ENCODE peak calls at places on chromosomes 12 and 14, in nine cellular contexts. A is cardiac muscle cell, W is D341Med, E is iPS-NIHi11, B is AG10803, P is stromal cell of bone marrow, Q is BJ, H is mucosa of descending colon, J is HEK293T. I is an unnamed sample.

GRCh38 chr12:53181935-53182334 is 1.2 kb upstream of the CSAD start:
- DNase-seq in E (no peak), Q (no peak), H (no peak), P (no peak), B (no peak), W (no peak), A (no peak), J (no peak), I (no peak)

GRCh38 chr14:22388669-22389625 is 200.1 kb downstream of the DAD1 start:
- DNase-seq in E (no peak), B (peak; percentile 49), A (no peak), J (no peak), Q (no peak), H (no peak), P (peak; percentile 73), W (no peak), I (no peak)

GRCh38 chr12:65490193-65490592 is 211.7 kb downstream of the MSRB3 start:
- DNase-seq in Q (no peak), J (no peak), P (no peak), B (peak; percentile 59), H (no peak), W (no peak), E (no peak), A (no peak), I (no peak)

GRCh38 chr14:32311294-32312009 is 17.6 kb upstream of the AKAP6 start:
- DNase-seq in E (no peak), H (no peak), B (peak; percentile 38), W (no peak), J (no peak), Q (no peak), A (no peak), P (no peak), I (no peak)

GRCh38 chr12:132427999-132428871 is 61.7 kb upstream of the FBRSL1 start:
- DNase-seq in E (no peak), W (peak; percentile 88), A (no peak), P (no peak), J (no peak), H (no peak), B (no peak), Q (no peak), I (no peak)

GRCh38 chr14:36518031-36518585 is 1.9 kb downstream of the NKX2-1 start:
- DNase-seq in W (peak; percentile 38), Q (no peak), A (no peak), E (no peak), H (no peak), J (no peak), B (no peak), P (no peak), I (no peak)

GRCh38 chr12:107948675-107949074 is 174.2 kb downstream of the ASCL4 start:
- DNase-seq in H (no peak), E (no peak), W (no peak), J (no peak), B (no peak), A (no peak), Q (no peak), P (no peak), I (no peak)

GRCh38 chr14:32039401-32039800 is 37.7 kb upstream of the ARHGAP5 start:
- DNase-seq in B (no peak), H (no peak), A (no peak), Q (no peak), W (no peak), E (no peak), J (no peak), P (no peak), I (no peak)

GRCh38 chr14:21087294-21088091 is 11.0 kb downstream of the ZNF219 start:
- DNase-seq in A (no peak), W (no peak), H (no peak), P (peak; percentile 87), E (peak; percentile 45), Q (peak; percentile 76), J (no peak), B (peak; percentile 94), I (no peak)

GRCh38 chr14:79294506-79294905 is 916.8 kb downstream of the DIO2 start:
- DNase-seq in B (no peak), J (no peak), Q (no peak), W (no peak), P (peak; percentile 17), E (no peak), A (no peak), H (no peak), I (no peak)

GRCh38 chr12:25130741-25131188 is 64.2 kb downstream of the DNAI7 start:
- DNase-seq in A (peak; percentile 50), W (no peak), E (peak; percentile 29), H (no peak), P (peak; percentile 38), J (peak; percentile 12), B (peak; percentile 57), Q (peak; percentile 4), I (no peak)

GRCh38 chr14:50335989-50336391 is 23.9 kb downstream of the DMAC2L start:
- DNase-seq in Q (no peak), B (peak; percentile 59), J (no peak), H (no peak), P (no peak), A (no peak), E (peak; percentile 28), W (peak; percentile 63), I (no peak)

GRCh38 chr12:2634481-2634880 is 160.3 kb upstream of the FKBP4 start:
- DNase-seq in J (no peak), Q (no peak), B (no peak), A (no peak), H (no peak), W (no peak), P (no peak), E (no peak), I (no peak)

GRCh38 chr12:47378222-47378582 is 298.4 kb upstream of the AMIGO2 start:
- DNase-seq in H (no peak), B (peak; percentile 26), E (no peak), Q (no peak), W (no peak), P (no peak), J (no peak), A (no peak), I (no peak)

GRCh38 chr14:70514168-70515069 is 20.4 kb downstream of the ADAM20 start:
- DNase-seq in J (no peak), W (no peak), E (no peak), P (no peak), Q (no peak), B (no peak), A (no peak), H (no peak), I (no peak)